ENCODE peak calls at places on chromosomes 2 and 18, in four cellular contexts. One of them, this sample, is unnamed.

GRCh38 chr2:161992526-161992925 is 81.5 kb downstream of the DPP4 start:
- DNase-seq in AG10803: no peak
- DNase-seq in CD8-positive, alpha-beta T cell: peak
- DNase-seq in cardiac fibroblast: no peak
- DNase-seq in this sample: no peak

GRCh38 chr2:201707753-201708152 is 9.3 kb upstream of the MPP4 start:
- DNase-seq in CD8-positive, alpha-beta T cell: no peak
- DNase-seq in AG10803: peak
- DNase-seq in cardiac fibroblast: peak
- DNase-seq in this sample: no peak

GRCh38 chr18:36309436-36310391 is 12.2 kb downstream of the FHOD3 start:
- DNase-seq in CD8-positive, alpha-beta T cell: no peak
- DNase-seq in cardiac fibroblast: peak
- DNase-seq in AG10803: peak
- DNase-seq in this sample: peak

GRCh38 chr2:20677301-20678176 is 10.6 kb downstream of the GDF7 start:
- DNase-seq in cardiac fibroblast: no peak
- DNase-seq in CD8-positive, alpha-beta T cell: no peak
- DNase-seq in AG10803: no peak
- DNase-seq in this sample: no peak

GRCh38 chr2:205657579-205657978 is 24.7 kb upstream of the NRP2 start:
- DNase-seq in cardiac fibroblast: peak
- DNase-seq in CD8-positive, alpha-beta T cell: no peak
- DNase-seq in AG10803: peak
- DNase-seq in this sample: no peak

GRCh38 chr2:7845332-7845731 is 836.5 kb upstream of the ID2 start:
- DNase-seq in AG10803: peak
- DNase-seq in CD8-positive, alpha-beta T cell: no peak
- DNase-seq in cardiac fibroblast: peak
- DNase-seq in this sample: peak

GRCh38 chr2:168357799-168358504 is 98.1 kb upstream of the CERS6 start:
- DNase-seq in CD8-positive, alpha-beta T cell: no peak
- DNase-seq in AG10803: no peak
- DNase-seq in cardiac fibroblast: no peak
- DNase-seq in this sample: no peak

GRCh38 chr2:152617464-152618187 is 99.6 kb downstream of the PRPF40A start:
- DNase-seq in cardiac fibroblast: no peak
- DNase-seq in CD8-positive, alpha-beta T cell: no peak
- DNase-seq in AG10803: peak
- DNase-seq in this sample: no peak

GRCh38 chr18:4319738-4320677 is 135.1 kb downstream of the DLGAP1 start:
- DNase-seq in AG10803: no peak
- DNase-seq in cardiac fibroblast: no peak
- DNase-seq in CD8-positive, alpha-beta T cell: no peak
- DNase-seq in this sample: no peak

GRCh38 chr2:156903335-156903734 is 354.2 kb upstream of the GALNT5 start:
- DNase-seq in AG10803: no peak
- DNase-seq in CD8-positive, alpha-beta T cell: no peak
- DNase-seq in cardiac fibroblast: peak
- DNase-seq in this sample: no peak

GRCh38 chr2:210577263-210578071 is 21.1 kb downstream of the CPS1 start:
- DNase-seq in cardiac fibroblast: peak
- DNase-seq in CD8-positive, alpha-beta T cell: no peak
- DNase-seq in AG10803: peak
- DNase-seq in this sample: no peak

GRCh38 chr2:188114014-188114413 is 177.7 kb upstream of the GULP1 start:
- DNase-seq in AG10803: peak
- DNase-seq in cardiac fibroblast: peak
- DNase-seq in CD8-positive, alpha-beta T cell: no peak
- DNase-seq in this sample: no peak

GRCh38 chr18:8339958-8340357 is 269.3 kb upstream of the RAB12 start:
- DNase-seq in CD8-positive, alpha-beta T cell: no peak
- DNase-seq in AG10803: no peak
- DNase-seq in cardiac fibroblast: no peak
- DNase-seq in this sample: no peak

GRCh38 chr2:5690718-5691658 is 1.2 kb upstream of the SOX11 start:
- DNase-seq in cardiac fibroblast: no peak
- DNase-seq in CD8-positive, alpha-beta T cell: no peak
- DNase-seq in AG10803: no peak
- DNase-seq in this sample: no peak

GRCh38 chr18:10336749-10337148 is 117.7 kb upstream of the APCDD1 start:
- DNase-seq in CD8-positive, alpha-beta T cell: no peak
- DNase-seq in cardiac fibroblast: no peak
- DNase-seq in AG10803: no peak
- DNase-seq in this sample: no peak

GRCh38 chr2:43142921-43143438 is 83.4 kb downstream of the ZFP36L2 start:
- DNase-seq in cardiac fibroblast: peak
- DNase-seq in AG10803: no peak
- DNase-seq in CD8-positive, alpha-beta T cell: no peak
- DNase-seq in this sample: no peak

GRCh38 chr2:28626891-28627421 is 124.7 kb upstream of the PPP1CB start:
- DNase-seq in cardiac fibroblast: no peak
- DNase-seq in CD8-positive, alpha-beta T cell: no peak
- DNase-seq in AG10803: peak
- DNase-seq in this sample: no peak

GRCh38 chr2:189829092-189829843 is 45.0 kb downstream of the PMS1 start:
- DNase-seq in AG10803: peak
- DNase-seq in CD8-positive, alpha-beta T cell: no peak
- DNase-seq in cardiac fibroblast: no peak
- DNase-seq in this sample: no peak

GRCh38 chr2:210660-211059 is 53.2 kb downstream of the SH3YL1 start:
- DNase-seq in CD8-positive, alpha-beta T cell: no peak
- DNase-seq in cardiac fibroblast: no peak
- DNase-seq in AG10803: no peak
- DNase-seq in this sample: peak

GRCh38 chr2:206079699-206080465 is 6.1 kb downstream of the INO80D start:
- DNase-seq in CD8-positive, alpha-beta T cell: no peak
- DNase-seq in cardiac fibroblast: no peak
- DNase-seq in AG10803: no peak
- DNase-seq in this sample: no peak

GRCh38 chr2:154710685-154711084 is 12.2 kb downstream of the KCNJ3 start:
- DNase-seq in cardiac fibroblast: no peak
- DNase-seq in CD8-positive, alpha-beta T cell: no peak
- DNase-seq in AG10803: no peak
- DNase-seq in this sample: no peak

GRCh38 chr2:207934720-207935119 is 90.6 kb downstream of the PLEKHM3 start:
- DNase-seq in AG10803: no peak
- DNase-seq in CD8-positive, alpha-beta T cell: no peak
- DNase-seq in cardiac fibroblast: no peak
- DNase-seq in this sample: no peak

GRCh38 chr18:50494569-50494968 is 65.3 kb upstream of the MAPK4 start:
- DNase-seq in CD8-positive, alpha-beta T cell: no peak
- DNase-seq in AG10803: no peak
- DNase-seq in cardiac fibroblast: peak
- DNase-seq in this sample: no peak

GRCh38 chr18:50009772-50010171 is 185.2 kb downstream of the MYO5B start:
- DNase-seq in CD8-positive, alpha-beta T cell: peak
- DNase-seq in AG10803: peak
- DNase-seq in cardiac fibroblast: peak
- DNase-seq in this sample: no peak

GRCh38 chr2:119723121-119723635 is 36.5 kb upstream of the PTPN4 start:
- DNase-seq in cardiac fibroblast: no peak
- DNase-seq in CD8-positive, alpha-beta T cell: no peak
- DNase-seq in AG10803: no peak
- DNase-seq in this sample: no peak

GRCh38 chr18:78765142-78765541 is 214.5 kb upstream of the SALL3 start:
- DNase-seq in CD8-positive, alpha-beta T cell: no peak
- DNase-seq in AG10803: no peak
- DNase-seq in cardiac fibroblast: no peak
- DNase-seq in this sample: no peak

GRCh38 chr18:72128649-72129048 is 415.5 kb downstream of the CBLN2 start:
- DNase-seq in CD8-positive, alpha-beta T cell: no peak
- DNase-seq in AG10803: peak
- DNase-seq in cardiac fibroblast: no peak
- DNase-seq in this sample: no peak

GRCh38 chr2:160266078-160266551 is 66.0 kb upstream of the ITGB6 start:
- DNase-seq in cardiac fibroblast: no peak
- DNase-seq in CD8-positive, alpha-beta T cell: no peak
- DNase-seq in AG10803: no peak
- DNase-seq in this sample: no peak

GRCh38 chr2:148557844-148558436 is 86.6 kb upstream of the EPC2 start:
- DNase-seq in cardiac fibroblast: no peak
- DNase-seq in CD8-positive, alpha-beta T cell: no peak
- DNase-seq in AG10803: no peak
- DNase-seq in this sample: no peak
- TF ChIP-seq CTCF in cardiac fibroblast: no peak
- TF ChIP-seq CTCF in CD8-positive, alpha-beta T cell: no peak
- TF ChIP-seq CTCF in AG10803: no peak
- TF ChIP-seq CTCF in this sample: no peak

GRCh38 chr2:227466887-227467285 is 5.1 kb upstream of the AGFG1 start:
- DNase-seq in cardiac fibroblast: no peak
- DNase-seq in CD8-positive, alpha-beta T cell: no peak
- DNase-seq in AG10803: no peak
- DNase-seq in this sample: no peak
- H3K4me3 ChIP-seq in cardiac fibroblast: no peak
- H3K4me3 ChIP-seq in CD8-positive, alpha-beta T cell: no peak
- H3K4me3 ChIP-seq in AG10803: no peak
- H3K4me3 ChIP-seq in this sample: no peak

DNA sequence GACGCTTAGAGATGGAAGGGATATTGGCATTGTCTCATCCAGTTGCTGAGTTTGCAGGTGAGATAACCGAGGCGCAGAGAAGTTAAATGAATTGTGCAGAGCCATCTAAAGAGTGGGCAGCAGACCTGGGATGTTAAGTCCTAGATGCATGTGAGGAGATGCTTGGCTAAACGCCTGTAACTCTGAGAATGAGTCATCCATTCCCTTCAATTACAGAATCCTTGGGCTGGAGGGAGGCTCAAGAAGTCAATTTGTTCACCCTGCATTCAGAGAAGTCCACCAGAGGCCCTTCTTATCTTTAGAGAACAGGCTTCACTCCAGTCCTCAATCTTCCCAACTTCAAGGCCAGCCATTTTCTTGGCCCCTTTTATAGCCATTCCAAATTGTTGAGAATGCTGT is 1.6 kb downstream of the EHD3 start:
- DNase-seq in CD8-positive, alpha-beta T cell: no peak
- DNase-seq in AG10803: peak
- DNase-seq in cardiac fibroblast: peak
- DNase-seq in this sample: peak
- TF ChIP-seq CTCF in CD8-positive, alpha-beta T cell: no peak
- TF ChIP-seq CTCF in AG10803: no peak
- TF ChIP-seq CTCF in cardiac fibroblast: no peak
- TF ChIP-seq CTCF in this sample: no peak

GRCh38 chr2:47520825-47521665 is 118.1 kb downstream of the MSH2 start:
- DNase-seq in CD8-positive, alpha-beta T cell: peak
- DNase-seq in AG10803: peak
- DNase-seq in cardiac fibroblast: peak
- DNase-seq in this sample: peak

GRCh38 chr2:47521666-47522285 is 118.8 kb downstream of the MSH2 start:
- DNase-seq in cardiac fibroblast: no peak
- DNase-seq in AG10803: no peak
- DNase-seq in CD8-positive, alpha-beta T cell: no peak
- DNase-seq in this sample: no peak

GRCh38 chr2:47519147-47519537 is 116.2 kb downstream of the MSH2 start:
- DNase-seq in AG10803: no peak
- DNase-seq in CD8-positive, alpha-beta T cell: no peak
- DNase-seq in cardiac fibroblast: no peak
- DNase-seq in this sample: no peak

GRCh38 chr2:47519604-47520301 is 116.8 kb downstream of the MSH2 start:
- DNase-seq in CD8-positive, alpha-beta T cell: no peak
- DNase-seq in cardiac fibroblast: no peak
- DNase-seq in AG10803: no peak
- DNase-seq in this sample: no peak

DNA sequence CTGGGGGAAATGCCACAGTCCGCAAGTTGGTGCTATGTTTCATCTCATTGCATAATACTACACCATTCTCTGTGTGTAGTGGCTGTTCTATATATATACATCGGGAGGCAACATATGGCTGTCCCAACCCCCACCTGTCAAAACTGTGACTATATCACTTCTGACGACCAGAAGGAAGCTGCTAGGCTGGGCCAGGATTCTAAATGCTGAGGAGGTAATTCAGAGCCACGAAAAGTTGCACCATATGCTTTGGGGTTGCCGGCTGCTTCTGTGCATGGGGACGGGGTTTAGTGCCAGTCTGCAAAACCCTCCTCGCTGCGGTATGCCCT is 117.3 kb downstream of the MSH2 start:
- DNase-seq in cardiac fibroblast: no peak
- DNase-seq in CD8-positive, alpha-beta T cell: no peak
- DNase-seq in AG10803: no peak
- DNase-seq in this sample: no peak
- H3K4me3 ChIP-seq in cardiac fibroblast: no peak
- H3K4me3 ChIP-seq in CD8-positive, alpha-beta T cell: peak
- H3K4me3 ChIP-seq in AG10803: peak
- H3K4me3 ChIP-seq in this sample: no peak

DNA sequence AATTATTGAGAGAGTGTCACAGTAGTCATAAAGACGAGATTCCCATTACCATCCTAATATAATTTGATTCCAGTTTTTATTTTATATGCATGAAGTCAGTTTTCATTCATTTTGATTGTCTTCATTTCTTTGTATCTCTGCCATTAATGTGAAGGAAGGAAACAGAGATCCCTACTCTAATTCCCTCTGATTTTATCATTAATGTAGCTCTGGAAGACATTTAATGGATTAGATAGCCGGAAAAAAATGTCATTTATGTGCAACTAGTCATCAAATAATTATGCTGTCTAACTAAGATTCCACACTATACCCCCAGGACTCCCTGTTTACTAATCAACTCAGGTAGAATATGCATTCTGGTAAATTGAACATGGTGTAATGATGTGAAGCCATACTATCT is 19.9 kb downstream of the RHBDD1 start:
- DNase-seq in cardiac fibroblast: no peak
- DNase-seq in AG10803: no peak
- DNase-seq in CD8-positive, alpha-beta T cell: no peak
- DNase-seq in this sample: no peak
- TF ChIP-seq CTCF in cardiac fibroblast: no peak
- TF ChIP-seq CTCF in AG10803: no peak
- TF ChIP-seq CTCF in CD8-positive, alpha-beta T cell: no peak
- TF ChIP-seq CTCF in this sample: no peak

GRCh38 chr2:88452980-88453582 is 588 bp upstream of the FOXI3 start:
- DNase-seq in CD8-positive, alpha-beta T cell: no peak
- DNase-seq in cardiac fibroblast: peak
- DNase-seq in AG10803: no peak
- DNase-seq in this sample: no peak
- H3K4me3 ChIP-seq in CD8-positive, alpha-beta T cell: no peak
- H3K4me3 ChIP-seq in cardiac fibroblast: no peak
- H3K4me3 ChIP-seq in AG10803: no peak
- H3K4me3 ChIP-seq in this sample: no peak